ENCODE peak calls at places on chromosomes 16 and 17, in four cellular contexts. One of them, this sample, is unnamed. For H3K9me1, the result is how much of the 10 kb centered on the place peaks cover.

GRCh38 chr16:57590654-57591085 is 37.8 kb upstream of the ADGRG1 start:
- DNase-seq in IMR-90: peak
- DNase-seq in K562: no peak
- DNase-seq in keratinocyte: peak
- DNase-seq in this sample: peak

GRCh38 chr17:1752425-1752941 is 9.4 kb upstream of the SERPINF1 start:
- DNase-seq in IMR-90: no peak
- DNase-seq in K562: peak
- DNase-seq in keratinocyte: no peak
- DNase-seq in this sample: no peak

GRCh38 chr16:23148513-23149266 is 562 bp downstream of the USP31 start:
- DNase-seq in IMR-90: peak
- DNase-seq in K562: peak
- DNase-seq in keratinocyte: no peak
- DNase-seq in this sample: peak

GRCh38 chr17:35245196-35245486 is 2.3 kb downstream of the SLFN5 start:
- DNase-seq in IMR-90: peak
- DNase-seq in K562: no peak
- DNase-seq in keratinocyte: no peak
- DNase-seq in this sample: peak

GRCh38 chr17:4101127-4101798 is 41.6 kb downstream of the ZZEF1 start:
- DNase-seq in IMR-90: peak
- DNase-seq in K562: no peak
- DNase-seq in keratinocyte: no peak
- DNase-seq in this sample: peak

GRCh38 chr16:13426279-13426678 is 493.7 kb upstream of the ERCC4 start:
- DNase-seq in IMR-90: no peak
- DNase-seq in K562: peak
- DNase-seq in keratinocyte: no peak
- DNase-seq in this sample: no peak

GRCh38 chr16:57886427-57886826 is 84.1 kb upstream of the KIFC3 start:
- DNase-seq in IMR-90: no peak
- DNase-seq in K562: no peak
- DNase-seq in keratinocyte: no peak
- DNase-seq in this sample: no peak

GRCh38 chr16:20866161-20866772 is 33.9 kb downstream of the DCUN1D3 start:
- DNase-seq in IMR-90: peak
- DNase-seq in K562: peak
- DNase-seq in keratinocyte: peak
- DNase-seq in this sample: peak

GRCh38 chr16:87552772-87553171 is 49.5 kb upstream of the JPH3 start:
- DNase-seq in IMR-90: no peak
- DNase-seq in K562: no peak
- DNase-seq in keratinocyte: peak
- DNase-seq in this sample: no peak

GRCh38 chr16:28140788-28141618 is 70.8 kb downstream of the XPO6 start:
- DNase-seq in IMR-90: no peak
- DNase-seq in K562: no peak
- DNase-seq in keratinocyte: no peak
- DNase-seq in this sample: no peak

GRCh38 chr17:45425125-45425983 is 7.3 kb downstream of the ARHGAP27 start:
- DNase-seq in IMR-90: peak
- DNase-seq in K562: peak
- DNase-seq in keratinocyte: peak
- DNase-seq in this sample: no peak

GRCh38 chr16:55053071-55053415 is 122.4 kb downstream of the IRX5 start:
- DNase-seq in IMR-90: no peak
- DNase-seq in K562: no peak
- DNase-seq in keratinocyte: no peak
- DNase-seq in this sample: no peak

GRCh38 chr17:16934133-16934795 is 37.7 kb downstream of the TNFRSF13B start:
- DNase-seq in IMR-90: no peak
- DNase-seq in K562: no peak
- DNase-seq in keratinocyte: no peak
- DNase-seq in this sample: no peak

GRCh38 chr16:53090591-53091507 is 36.1 kb downstream of the CHD9 start:
- DNase-seq in IMR-90: peak
- DNase-seq in K562: no peak
- DNase-seq in keratinocyte: no peak
- DNase-seq in this sample: peak

GRCh38 chr16:87276926-87277325 is 40.3 kb downstream of the C16orf95 start:
- DNase-seq in IMR-90: no peak
- DNase-seq in K562: no peak
- DNase-seq in keratinocyte: no peak
- DNase-seq in this sample: no peak

GRCh38 chr16:3590736-3591435 is 13.7 kb upstream of the NLRC3 start:
- DNase-seq in IMR-90: no peak
- DNase-seq in K562: no peak
- DNase-seq in keratinocyte: no peak
- DNase-seq in this sample: no peak

GRCh38 chr17:59093702-59094231 is 12.9 kb downstream of the TRIM37 start:
- DNase-seq in IMR-90: peak
- DNase-seq in K562: no peak
- DNase-seq in keratinocyte: peak
- DNase-seq in this sample: peak

GRCh38 chr17:1882836-1883235 is 53.0 kb downstream of the RPA1 start:
- DNase-seq in IMR-90: peak
- DNase-seq in K562: peak
- DNase-seq in keratinocyte: no peak
- DNase-seq in this sample: peak

GRCh38 chr17:70558821-70559220 is 389.5 kb downstream of the KCNJ2 start:
- DNase-seq in IMR-90: peak
- DNase-seq in K562: no peak
- DNase-seq in keratinocyte: no peak
- DNase-seq in this sample: peak

GRCh38 chr16:75695708-75696107 is 5.6 kb downstream of the DUXB start:
- DNase-seq in IMR-90: no peak
- DNase-seq in K562: peak
- DNase-seq in keratinocyte: no peak
- DNase-seq in this sample: no peak

GRCh38 chr17:5286846-5287245 is 4.8 kb downstream of the RABEP1 start:
- DNase-seq in IMR-90: no peak
- DNase-seq in K562: no peak
- DNase-seq in keratinocyte: no peak
- DNase-seq in this sample: no peak

GRCh38 chr17:5283531-5284315 is 1.6 kb downstream of the RABEP1 start:
- DNase-seq in IMR-90: peak
- DNase-seq in K562: no peak
- DNase-seq in keratinocyte: no peak
- DNase-seq in this sample: peak

GRCh38 chr17:5282639-5283217 is 644 bp downstream of the RABEP1 start:
- DNase-seq in IMR-90: no peak
- DNase-seq in K562: peak
- DNase-seq in keratinocyte: no peak
- DNase-seq in this sample: peak

GRCh38 chr17:5281814-5282638 is at the start of gene RABEP1:
- DNase-seq in IMR-90: peak
- DNase-seq in K562: peak
- DNase-seq in keratinocyte: peak
- DNase-seq in this sample: peak
- H3K9me1 ChIP-seq in IMR-90: under half
- H3K9me1 ChIP-seq in K562: under half
- H3K9me1 ChIP-seq in keratinocyte: under half
- H3K9me1 ChIP-seq in this sample: under half

GRCh38 chr17:31508310-31509094 is 117.0 kb downstream of the RAB11FIP4 start:
- DNase-seq in IMR-90: peak
- DNase-seq in K562: peak
- DNase-seq in keratinocyte: no peak
- DNase-seq in this sample: no peak
- H2AFZ ChIP-seq in IMR-90: peak
- H2AFZ ChIP-seq in K562: peak
- H2AFZ ChIP-seq in keratinocyte: no peak
- H2AFZ ChIP-seq in this sample: no peak

GRCh38 chr17:30101686-30102390 is 14.8 kb upstream of the NSRP1 start:
- DNase-seq in IMR-90: no peak
- DNase-seq in K562: no peak
- DNase-seq in keratinocyte: no peak
- DNase-seq in this sample: peak

DNA sequence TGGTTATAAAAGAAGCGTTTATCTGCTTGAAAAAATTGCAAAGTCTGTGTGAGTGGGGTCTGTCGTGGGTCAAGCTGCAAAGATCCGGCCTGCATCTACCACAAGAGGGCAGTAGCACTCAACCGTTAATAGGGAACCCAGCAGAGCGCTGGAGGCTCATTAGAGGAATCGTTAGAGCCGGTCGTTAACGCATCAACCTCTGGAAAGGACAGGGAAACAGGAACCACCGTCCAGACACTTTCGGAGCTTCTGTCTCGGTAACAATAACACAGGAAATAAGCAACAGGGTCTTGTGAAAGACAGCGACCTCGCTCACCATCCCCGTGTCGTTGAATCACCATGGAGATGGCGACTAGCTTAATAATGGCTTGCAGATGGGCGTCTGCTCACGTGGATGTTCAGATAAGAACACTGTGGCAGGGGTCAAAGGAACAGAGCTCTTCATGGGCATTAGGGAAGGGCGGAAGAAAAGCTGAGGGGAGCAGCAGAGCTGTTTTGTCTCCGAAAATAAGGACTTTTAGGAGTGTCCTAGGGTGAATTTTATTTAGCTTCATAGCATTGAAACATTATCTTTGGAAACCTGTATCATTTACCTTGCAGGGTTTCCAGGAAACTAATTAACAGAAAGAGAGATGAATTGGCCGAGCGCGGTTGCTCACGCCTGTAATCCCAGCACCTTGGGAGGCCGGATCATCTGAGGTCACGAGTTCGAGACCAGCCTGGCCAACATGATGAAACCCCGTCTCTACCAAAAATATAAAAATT is 11.9 kb upstream of the NSRP1 start:
- DNase-seq in IMR-90: peak
- DNase-seq in K562: peak
- DNase-seq in keratinocyte: no peak
- DNase-seq in this sample: peak
- H3K9me1 ChIP-seq in IMR-90: under half
- H3K9me1 ChIP-seq in K562: under half
- H3K9me1 ChIP-seq in keratinocyte: under half
- H3K9me1 ChIP-seq in this sample: under half

GRCh38 chr16:86261379-86261778 is 248.9 kb upstream of the FOXF1 start:
- DNase-seq in IMR-90: peak
- DNase-seq in K562: peak
- DNase-seq in keratinocyte: no peak
- DNase-seq in this sample: peak

GRCh38 chr16:86258713-86259112 is 251.6 kb upstream of the FOXF1 start:
- DNase-seq in IMR-90: peak
- DNase-seq in K562: no peak
- DNase-seq in keratinocyte: no peak
- DNase-seq in this sample: no peak

GRCh38 chr16:86259499-86259898 is 250.8 kb upstream of the FOXF1 start:
- DNase-seq in IMR-90: no peak
- DNase-seq in K562: no peak
- DNase-seq in keratinocyte: no peak
- DNase-seq in this sample: no peak

GRCh38 chr16:86256995-86257394 is 253.3 kb upstream of the FOXF1 start:
- DNase-seq in IMR-90: no peak
- DNase-seq in K562: no peak
- DNase-seq in keratinocyte: no peak
- DNase-seq in this sample: no peak

DNA sequence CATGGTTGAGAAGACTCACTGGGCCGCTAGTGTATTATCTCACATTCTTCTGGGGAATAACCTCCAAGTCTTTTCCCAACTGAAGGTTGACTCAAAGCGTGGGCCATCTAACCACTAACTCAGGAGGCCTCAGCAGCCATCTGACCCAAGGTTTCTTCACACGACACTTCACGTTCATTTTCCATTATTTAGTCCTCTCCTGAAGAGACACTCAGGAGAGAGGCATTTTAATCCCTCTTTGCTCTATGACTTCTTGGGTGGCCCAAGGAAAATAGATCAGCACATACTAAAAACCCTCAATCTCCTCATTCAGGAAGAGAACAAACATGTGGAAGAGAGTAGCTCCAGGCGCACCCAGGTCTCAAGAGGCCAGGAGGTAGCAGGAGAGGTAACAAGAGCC is 252.8 kb upstream of the FOXF1 start:
- DNase-seq in IMR-90: no peak
- DNase-seq in K562: no peak
- DNase-seq in keratinocyte: no peak
- DNase-seq in this sample: no peak
- H2AFZ ChIP-seq in IMR-90: no peak
- H2AFZ ChIP-seq in K562: no peak
- H2AFZ ChIP-seq in keratinocyte: no peak
- H2AFZ ChIP-seq in this sample: no peak

DNA sequence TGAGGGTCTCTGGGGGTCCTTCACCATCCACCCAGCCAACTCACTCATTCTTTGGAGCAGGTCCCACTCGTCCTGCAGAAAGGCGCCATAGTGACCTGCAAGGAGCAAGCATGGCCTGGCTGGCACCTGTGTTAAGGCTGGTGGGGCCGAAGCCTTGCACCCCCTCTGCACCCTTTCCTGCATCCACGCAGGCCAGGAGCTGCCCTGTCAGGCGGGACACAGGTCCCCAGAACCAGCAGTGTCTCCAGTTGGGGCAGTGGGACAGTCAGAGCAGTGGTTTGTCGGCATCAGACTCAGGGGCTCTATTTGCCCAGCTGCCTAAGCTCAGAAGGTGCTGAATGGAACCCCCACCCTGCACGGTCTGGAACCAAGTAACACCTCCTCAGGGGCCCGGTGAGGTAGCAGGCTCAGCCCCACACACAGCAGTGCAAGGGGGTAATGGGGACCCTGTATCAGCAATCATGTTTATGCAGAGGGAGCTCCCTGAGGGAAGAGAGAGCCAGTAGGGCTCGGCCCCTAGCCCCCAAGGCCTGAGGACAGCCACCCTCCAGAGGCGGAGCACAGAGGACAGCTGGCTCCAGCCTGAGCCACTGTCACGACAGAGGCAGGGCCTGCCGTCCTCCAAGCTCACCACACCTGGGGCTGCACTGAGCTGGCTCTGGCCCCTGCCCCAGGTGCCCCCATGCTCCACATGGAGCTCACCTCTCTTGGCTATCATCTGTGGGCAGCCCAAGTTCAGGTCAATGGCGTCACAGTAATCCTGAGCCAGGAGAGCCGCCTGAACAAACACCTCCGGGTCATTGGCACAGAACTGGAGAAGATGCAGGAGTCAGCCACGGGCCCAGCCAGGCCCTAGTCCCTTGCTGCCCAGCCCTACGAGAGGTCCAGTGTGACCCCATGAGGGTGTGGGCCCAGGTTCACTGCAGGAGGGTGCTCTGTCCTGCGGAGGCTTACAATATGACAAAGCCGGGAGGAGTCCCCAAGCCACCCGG is 1.9 kb downstream of the DUS1L start:
- DNase-seq in IMR-90: no peak
- DNase-seq in K562: no peak
- DNase-seq in keratinocyte: no peak
- DNase-seq in this sample: no peak
- H3K9me1 ChIP-seq in IMR-90: under half
- H3K9me1 ChIP-seq in K562: under half
- H3K9me1 ChIP-seq in keratinocyte: under half
- H3K9me1 ChIP-seq in this sample: under half